ENCODE peak calls at places on chromosomes 11 and 22, in six cellular contexts. Q, Z, K, F, R and I are unnamed samples. For H3K4me1, the result is how much of the 10 kb centered on the place peaks cover.

GRCh38 chr11:3964935-3965511 is 109.6 kb downstream of the STIM1 start:
- DNase-seq in Q (no peak), Z (no peak), K (no peak), F (no peak), R (no peak), I (no peak)

GRCh38 chr11:33861911-33862310 is 30.0 kb downstream of the LMO2 start:
- DNase-seq in Q (no peak), Z (no peak), K (no peak), F (no peak), R (no peak), I (no peak)

GRCh38 chr11:22275600-22275999 is 62.6 kb upstream of the SLC17A6 start:
- DNase-seq in Q (no peak), Z (no peak), K (no peak), F (no peak), R (no peak), I (no peak)

GRCh38 chr11:117597083-117597482 is 199.9 kb downstream of the DSCAML1 start:
- DNase-seq in Q (no peak), Z (peak), K (no peak), F (no peak), R (peak), I (no peak)

GRCh38 chr11:3894128-3894731 is 38.8 kb downstream of the STIM1 start:
- DNase-seq in Q (no peak), Z (no peak), K (no peak), F (no peak), R (no peak), I (no peak)

GRCh38 chr11:116309446-116309845 is 463.3 kb downstream of the BUD13 start:
- DNase-seq in Q (no peak), Z (no peak), K (no peak), F (no peak), R (no peak), I (no peak)

GRCh38 chr11:59600234-59600633 is 15.3 kb downstream of the OSBP start:
- DNase-seq in Q (no peak), Z (no peak), K (no peak), F (no peak), R (no peak), I (no peak)

GRCh38 chr11:130068986-130069683 is 559 bp upstream of the APLP2 start:
- DNase-seq in Q (peak), Z (peak), K (peak), F (peak), R (no peak), I (no peak)

DNA sequence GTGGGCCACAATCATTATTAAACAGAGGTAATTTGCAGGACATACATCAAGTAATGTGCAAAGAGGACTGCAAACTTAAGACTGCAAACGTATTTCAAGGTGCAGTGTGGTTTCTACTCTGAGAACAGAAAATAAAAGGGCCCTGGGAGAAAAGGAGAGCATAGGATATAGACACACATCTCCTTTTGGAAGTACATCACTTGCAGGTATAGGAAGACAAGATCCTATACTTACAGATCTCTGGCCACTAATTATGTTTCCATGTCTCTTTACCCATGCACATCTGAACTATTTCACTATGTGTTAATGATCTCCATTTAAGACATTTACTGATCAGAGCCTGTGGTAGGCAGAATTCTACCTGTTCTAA is 47.7 kb downstream of the PIWIL3 start:
- DNase-seq in Q (no peak), Z (no peak), K (no peak), F (no peak), R (no peak), I (no peak)
- H3K4me1 ChIP-seq in Q (under half), Z (under half), K (under half), F (under half), R (under half), I (under half)

DNA sequence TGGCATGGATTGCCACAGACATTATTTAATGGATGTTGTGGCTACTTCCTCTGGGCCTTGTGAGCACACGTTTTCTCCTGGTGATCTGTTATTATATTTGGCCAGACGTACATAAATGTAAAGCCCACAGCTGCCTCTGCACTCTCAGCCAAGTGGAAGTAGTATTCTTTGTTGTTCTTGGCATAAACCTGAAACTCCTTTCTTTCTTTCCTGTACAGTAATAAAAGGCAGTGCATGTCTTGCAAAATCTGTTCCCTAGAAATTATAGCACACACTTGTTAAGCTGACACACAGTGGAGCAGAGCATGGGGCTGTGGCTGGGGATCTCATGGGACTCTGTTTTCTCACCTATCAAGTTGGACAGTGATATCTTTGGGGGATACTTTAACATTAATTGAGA is 20.8 kb downstream of the PANX1 start:
- DNase-seq in Q (no peak), Z (no peak), K (no peak), F (no peak), R (no peak), I (no peak)
- TF ChIP-seq POLR2A in Q (no peak), Z (no peak), K (no peak), F (no peak), R (no peak), I (no peak)

GRCh38 chr11:126100681-126101080 is 38.0 kb upstream of the CDON start:
- DNase-seq in Q (no peak), Z (no peak), K (no peak), F (no peak), R (no peak), I (no peak)
- H3K4me1 ChIP-seq in Q (under half), Z (under half), K (under half), F (under half), R (under half), I (under half)

DNA sequence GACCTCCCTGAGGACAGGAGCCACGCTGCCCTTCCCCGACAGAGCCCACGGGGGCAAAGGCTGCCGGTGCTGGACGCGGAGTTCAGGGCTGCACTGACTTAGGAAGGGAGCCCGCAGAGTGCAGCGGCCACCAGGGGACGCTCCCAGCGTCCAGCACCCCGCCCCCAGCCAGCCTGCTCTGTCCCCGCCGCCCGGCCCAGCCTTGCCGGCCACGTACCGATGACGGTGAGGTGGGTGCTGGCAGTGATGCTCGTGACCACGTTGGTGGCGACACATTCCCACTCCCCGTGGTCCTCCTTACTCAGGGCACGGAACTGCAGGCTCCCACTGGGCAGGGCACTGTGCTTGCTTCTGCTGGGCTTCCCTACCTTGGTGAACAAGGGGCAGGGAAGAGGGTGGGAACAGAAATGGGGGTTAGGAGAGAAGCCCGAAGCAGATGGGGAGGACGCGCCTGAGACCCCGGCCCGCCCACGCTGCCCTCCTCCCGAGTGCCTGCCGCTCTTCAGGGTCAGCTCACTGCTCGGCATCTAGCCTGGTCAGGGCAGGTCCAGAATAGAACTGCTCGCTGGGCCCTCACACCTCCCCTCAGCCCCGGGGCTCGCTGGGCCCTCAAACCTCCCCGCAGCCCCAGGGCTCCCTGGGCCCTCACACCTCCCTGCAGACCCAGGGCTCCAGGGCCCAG is 25.9 kb downstream of the IGSF9B start:
- DNase-seq in Q (no peak), Z (no peak), K (no peak), F (no peak), R (no peak), I (no peak)
- TF ChIP-seq POLR2A in Q (no peak), Z (no peak), K (no peak), F (no peak), R (no peak), I (no peak)

DNA sequence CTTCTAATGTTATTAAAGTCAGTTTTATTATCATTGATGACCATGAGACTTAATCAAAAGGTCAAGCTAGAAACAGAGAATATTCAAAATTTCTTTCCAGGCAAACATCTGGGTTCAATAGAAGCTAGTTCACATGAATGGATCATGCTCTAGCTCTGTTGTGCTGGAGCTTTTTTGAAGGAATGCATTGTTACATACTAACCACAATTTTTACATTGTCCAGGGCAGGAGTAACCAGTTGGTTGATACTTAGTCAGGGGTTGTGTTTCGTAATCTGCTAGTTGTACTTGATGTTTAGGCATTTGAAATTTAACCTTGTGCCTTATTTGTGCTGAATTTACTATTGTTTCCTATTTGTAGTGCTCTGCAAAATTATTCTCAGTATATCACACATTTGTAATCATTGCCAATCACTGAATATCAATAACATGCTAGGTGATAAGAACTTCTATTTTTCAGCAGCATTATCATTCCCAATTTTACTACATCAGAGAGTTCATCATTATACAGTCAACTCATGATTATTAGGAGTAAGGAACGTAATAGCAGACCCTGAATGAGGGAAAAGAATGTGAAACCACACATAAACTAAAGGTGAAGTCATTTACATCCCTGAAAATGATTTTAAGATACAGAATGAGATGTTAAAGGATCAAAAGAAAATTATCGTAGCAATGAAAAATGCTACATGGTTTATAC is 23.2 kb downstream of the NF2 start:
- DNase-seq in Q (no peak), Z (no peak), K (no peak), F (no peak), R (no peak), I (no peak)
- H3K4me1 ChIP-seq in Q (under half), Z (half or more), K (under half), F (under half), R (half or more), I (under half)

GRCh38 chr22:41562461-41562860 is 1.7 kb downstream of the CSDC2 start:
- DNase-seq in Q (no peak), Z (no peak), K (peak), F (no peak), R (no peak), I (no peak)
- TF ChIP-seq POLR2A in Q (no peak), Z (no peak), K (no peak), F (no peak), R (no peak), I (no peak)

DNA sequence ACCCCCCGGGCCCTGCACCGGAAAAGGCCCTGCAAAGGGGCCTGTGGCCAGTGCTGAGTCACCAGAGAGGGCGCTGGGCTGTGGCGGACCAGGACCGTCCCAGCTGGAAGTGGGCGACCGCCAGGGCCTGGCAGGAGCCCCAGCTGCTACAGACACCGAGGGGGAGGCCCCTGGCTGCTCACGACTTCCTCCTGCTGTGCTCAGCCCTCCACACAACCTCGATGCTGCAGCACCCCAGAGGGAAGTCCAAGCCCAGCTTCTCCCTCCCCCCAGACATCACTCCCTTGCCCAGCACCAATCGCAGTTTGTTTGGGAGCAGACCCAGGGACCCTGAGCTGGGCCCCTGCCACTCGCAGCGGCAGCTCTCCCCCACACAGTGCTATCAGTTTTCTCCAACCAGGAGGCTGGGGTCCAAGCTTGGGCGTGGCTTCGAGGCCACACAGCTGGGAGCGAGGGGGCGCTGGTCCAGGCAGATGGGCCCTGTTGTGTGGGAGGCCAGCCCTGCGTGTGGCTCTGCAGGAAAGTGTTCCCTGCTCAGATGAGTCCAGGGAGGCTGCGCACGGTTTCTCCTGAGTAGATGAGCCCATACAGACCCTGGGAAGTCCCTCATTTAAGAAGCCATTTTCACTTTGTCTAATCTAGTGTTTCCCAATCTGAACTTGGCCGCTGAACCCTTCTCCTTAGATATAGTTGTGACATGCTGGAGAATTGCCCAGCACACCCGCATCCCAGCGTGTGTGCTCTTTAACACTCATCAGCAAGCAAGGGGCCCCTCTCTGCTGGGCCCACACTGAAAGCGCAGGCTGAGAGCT is 5.6 kb upstream of the SH3BP1 start:
- DNase-seq in Q (peak), Z (no peak), K (peak), F (peak), R (peak), I (peak)
- H3K4me1 ChIP-seq in Q (under half), Z (under half), K (under half), F (under half), R (under half), I (under half)